ENCODE peak calls at places on chromosome 14, in four cellular contexts. J is left ventricle myocardium inferior, X is dorsolateral prefrontal cortex, K is right atrium auricular region. P is an unnamed sample.

GRCh38 chr14:92747701-92748258 is 647 bp downstream of the LGMN start:
- DNase-seq in J (no peak), K (no peak), X (peak), P (no peak)

GRCh38 chr14:44606576-44606975 is 99.5 kb upstream of the FSCB start:
- DNase-seq in K (no peak), J (no peak), X (no peak), P (no peak)

GRCh38 chr14:85088231-85088630 is 441.7 kb upstream of the FLRT2 start:
- DNase-seq in X (no peak), K (no peak), J (no peak), P (peak)

GRCh38 chr14:30988509-30988908 is 36.9 kb upstream of the AP4S1 start:
- DNase-seq in J (no peak), X (no peak), K (no peak), P (peak)

GRCh38 chr14:49995162-49995561 is 102.3 kb downstream of the ARF6 start:
- DNase-seq in X (no peak), K (no peak), J (no peak), P (no peak)

GRCh38 chr14:55979096-55979495 is 139.1 kb upstream of the PELI2 start:
- DNase-seq in X (peak), J (no peak), K (no peak), P (no peak)

GRCh38 chr14:77133718-77134338 is 7.8 kb downstream of the ZDHHC22 start:
- DNase-seq in K (no peak), X (no peak), J (peak), P (peak)

GRCh38 chr14:50726372-50727107 is 58.4 kb upstream of the SAV1 start:
- DNase-seq in J (no peak), X (no peak), K (no peak), P (peak)

GRCh38 chr14:91277546-91278382 is 33.3 kb upstream of the GPR68 start:
- DNase-seq in X (peak), J (no peak), K (no peak), P (peak)

GRCh38 chr14:89417111-89417468 is at the start of gene FOXN3:
- DNase-seq in K (peak), J (peak), X (peak), P (peak)

GRCh38 chr14:75979641-75980422 is 2.0 kb downstream of the TGFB3 start:
- DNase-seq in J (no peak), K (no peak), X (no peak), P (no peak)

GRCh38 chr14:91509878-91510170 is 286 bp downstream of the PPP4R3A start:
- DNase-seq in K (no peak), X (no peak), J (no peak), P (no peak)

GRCh38 chr14:44404599-44405349 is 102.3 kb downstream of the FSCB start:
- DNase-seq in K (no peak), J (no peak), X (no peak), P (no peak)

GRCh38 chr14:52253503-52253902 is 14.0 kb upstream of the PTGDR start:
- DNase-seq in J (no peak), K (no peak), X (no peak), P (no peak)

GRCh38 chr14:45120109-45120508 is 14.2 kb downstream of the FKBP3 start:
- DNase-seq in K (no peak), J (no peak), X (no peak), P (peak)

GRCh38 chr14:22978873-22979671 is 3.3 kb downstream of the AJUBA start:
- DNase-seq in X (no peak), K (no peak), J (no peak), P (peak)

GRCh38 chr14:90140298-90140955 is 78.6 kb downstream of the KCNK13 start:
- DNase-seq in K (no peak), X (no peak), J (no peak), P (peak)

GRCh38 chr14:105931808-105932483 is 405.6 kb downstream of the TMEM121 start:
- DNase-seq in J (no peak), X (no peak), K (no peak), P (no peak)

GRCh38 chr14:74401504-74402241 is 24.3 kb downstream of the SYNDIG1L start:
- DNase-seq in X (no peak), J (peak), K (no peak), P (no peak)

GRCh38 chr14:75279739-75280447 is 1.3 kb downstream of the FOS start:
- DNase-seq in K (no peak), X (no peak), J (peak), P (no peak)

GRCh38 chr14:95784137-95784536 is 70.2 kb upstream of the TCL1A start:
- DNase-seq in X (no peak), K (no peak), J (no peak), P (peak)

GRCh38 chr14:104437703-104438102 is 141.9 kb upstream of the C14orf180 start:
- DNase-seq in K (no peak), J (no peak), X (no peak), P (no peak)

GRCh38 chr14:94823556-94824341 is 53.8 kb upstream of the GSC start:
- DNase-seq in X (no peak), K (no peak), J (no peak), P (peak)

GRCh38 chr14:66503532-66503931 is 4.4 kb upstream of the GPHN start:
- DNase-seq in J (no peak), K (no peak), X (no peak), P (peak)

GRCh38 chr14:54881761-54882401 is 20.7 kb downstream of the GCH1 start:
- DNase-seq in X (no peak), J (no peak), K (no peak), P (no peak)

GRCh38 chr14:104931771-104932675 is 7.3 kb downstream of the PLD4 start:
- DNase-seq in X (no peak), J (peak), K (no peak), P (no peak)

GRCh38 chr14:74501135-74501614 is 7.6 kb downstream of the ISCA2 start:
- DNase-seq in K (peak), J (peak), X (peak), P (peak)

GRCh38 chr14:52241102-52241793 is 26.2 kb upstream of the PTGDR start:
- DNase-seq in X (no peak), K (no peak), J (no peak), P (peak)

GRCh38 chr14:90576981-90577660 is 180.3 kb downstream of the CALM1 start:
- DNase-seq in J (no peak), K (no peak), X (no peak), P (no peak)

GRCh38 chr14:91244501-91244901 is at the start of gene GPR68:
- DNase-seq in J (peak), K (peak), X (peak), P (no peak)

GRCh38 chr14:61588419-61588901 is 106.9 kb upstream of the HIF1A start:
- DNase-seq in X (no peak), K (no peak), J (no peak), P (no peak)

GRCh38 chr14:83828406-83828805 is 1701.5 kb upstream of the FLRT2 start:
- DNase-seq in J (no peak), X (no peak), K (no peak), P (no peak)

GRCh38 chr14:78612666-78613065 is 442.5 kb downstream of the NRXN3 start:
- DNase-seq in K (no peak), J (no peak), X (no peak), P (no peak)

GRCh38 chr14:74792249-74793039 is 29.3 kb downstream of the YLPM1 start:
- DNase-seq in K (no peak), J (no peak), X (no peak), P (no peak)

GRCh38 chr14:97117693-97118092 is 320.5 kb downstream of the VRK1 start:
- DNase-seq in K (no peak), J (no peak), X (no peak), P (no peak)

DNA sequence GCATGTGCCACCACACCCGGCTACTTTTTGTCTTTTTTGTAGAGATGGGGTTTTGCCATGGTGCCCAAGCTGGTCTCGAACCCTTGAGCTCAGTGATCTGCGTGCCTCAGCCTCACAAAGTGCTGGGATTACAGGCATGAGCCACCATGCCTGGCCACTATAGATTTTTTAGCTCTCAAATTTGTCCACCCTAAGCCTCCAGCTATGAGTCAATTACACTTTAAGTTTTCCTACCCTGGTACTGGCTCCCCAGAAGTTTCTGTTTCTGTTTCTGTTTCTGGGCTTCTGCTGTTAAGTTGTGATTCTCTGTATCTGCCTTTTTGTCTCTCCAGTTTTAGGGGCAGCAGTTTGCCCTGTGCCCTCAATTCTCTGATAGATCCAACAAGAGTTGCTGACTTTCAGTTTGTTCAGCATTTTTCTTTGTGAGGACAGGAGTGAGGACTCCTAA is 4.4 kb upstream of the TINF2 start:
- DNase-seq in J (no peak), K (no peak), X (no peak), P (no peak)
- H3K4me3 ChIP-seq in J (no peak), K (no peak), X (no peak), P (no peak)

DNA sequence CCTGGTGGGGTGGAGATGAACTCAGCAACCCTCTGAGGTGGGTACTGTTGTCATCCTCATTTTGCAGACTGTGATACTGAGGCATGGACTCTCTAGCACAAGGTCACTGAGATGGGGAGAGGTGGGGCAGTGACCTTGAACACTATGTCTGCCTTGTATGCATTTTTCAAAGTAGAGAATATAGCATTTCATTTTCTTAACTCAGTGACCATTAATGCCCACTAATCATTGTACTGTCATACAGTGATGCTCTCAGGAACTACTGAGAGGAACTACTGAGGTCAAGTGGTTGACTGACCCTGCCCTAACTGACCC is 2.1 kb downstream of the L3HYPDH start:
- DNase-seq in K (no peak), J (no peak), X (no peak), P (no peak)
- H3K4me3 ChIP-seq in K (peak), J (peak), X (peak), P (peak)

GRCh38 chr14:38143651-38144505 is 63.8 kb upstream of the SSTR1 start:
- DNase-seq in K (no peak), X (no peak), J (no peak), P (peak)
- H3K4me3 ChIP-seq in K (no peak), X (no peak), J (no peak), P (no peak)

DNA sequence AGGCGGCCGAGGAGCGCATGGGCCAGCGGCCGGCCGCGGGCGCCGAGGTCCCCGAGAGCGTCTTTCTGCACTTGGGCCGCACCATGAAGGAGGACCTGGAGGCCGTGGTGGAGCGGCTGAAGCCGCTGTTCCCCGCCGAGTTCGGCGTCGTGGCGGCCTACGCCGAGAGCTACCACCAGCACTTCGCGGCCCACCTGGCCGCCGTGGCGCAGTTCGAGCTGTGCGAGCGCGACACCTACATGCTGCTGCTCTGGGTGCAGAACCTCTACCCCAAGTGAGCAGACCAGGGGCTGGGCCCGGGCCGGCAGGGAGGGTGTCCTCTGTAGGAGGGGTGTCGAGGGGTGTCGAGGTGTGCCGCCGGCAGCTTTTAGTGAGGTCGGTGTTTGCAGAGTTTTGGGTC is 4.1 kb downstream of the TNFAIP2 start:
- DNase-seq in K (no peak), J (peak), X (no peak), P (no peak)
- H3K4me3 ChIP-seq in K (peak), J (peak), X (peak), P (no peak)

GRCh38 chr14:69259531-69260245 is at the start of gene GALNT16:
- DNase-seq in J (peak), K (no peak), X (peak), P (no peak)
- H3K4me3 ChIP-seq in J (peak), K (peak), X (peak), P (peak)

DNA sequence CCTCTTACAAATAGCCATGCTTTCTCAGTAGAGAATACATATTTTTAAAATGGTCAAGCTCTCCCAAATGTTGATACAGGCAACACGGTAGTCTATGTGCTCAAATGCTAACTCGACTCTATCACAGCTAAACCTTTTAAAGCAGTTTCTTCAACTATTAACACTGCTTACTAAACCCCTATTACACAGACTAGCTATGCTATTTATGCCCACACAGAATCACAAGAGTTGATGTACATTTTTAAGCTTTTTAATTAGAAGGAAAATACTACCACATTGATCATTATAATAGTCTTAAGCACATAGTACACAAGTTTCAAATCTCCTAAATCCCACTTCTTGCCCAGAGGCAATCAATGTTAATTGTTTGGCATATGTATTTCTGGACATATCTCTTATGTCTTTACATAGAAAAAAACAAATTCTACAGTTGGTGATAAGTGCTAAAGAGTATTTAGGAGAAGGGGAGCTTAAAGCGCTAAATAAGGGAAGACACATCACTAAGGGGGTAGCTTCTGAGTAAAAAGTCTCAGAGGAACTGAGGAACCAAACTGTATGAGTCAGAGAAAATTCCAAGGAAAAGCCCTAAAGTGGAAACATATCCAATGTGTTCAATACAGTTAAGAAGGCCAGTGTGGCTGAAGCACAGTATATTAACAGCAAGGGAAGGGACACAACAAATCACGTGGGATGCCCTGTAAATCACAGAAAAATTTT is 13.7 kb downstream of the HNRNPC start:
- DNase-seq in X (no peak), K (no peak), J (no peak), P (no peak)
- H3K4me3 ChIP-seq in X (no peak), K (no peak), J (no peak), P (no peak)